ENCODE peak calls at places on chromosomes 16 and 17, in four cellular contexts. I is IMR-90, R is mesendoderm, P is H9. F is an unnamed sample.

GRCh38 chr16:1992475-1993292 is 2.9 kb downstream of the SYNGR3 start:
- DNase-seq in I (no peak), R (no peak), P (peak), F (no peak)

GRCh38 chr17:43578699-43579569 is 32.8 kb upstream of the ETV4 start:
- DNase-seq in I (peak), R (no peak), P (peak), F (no peak)

GRCh38 chr16:81485824-81486554 is 41.4 kb downstream of the CMIP start:
- DNase-seq in I (no peak), R (no peak), P (no peak), F (no peak)

GRCh38 chr16:2090819-2091721 is 43.3 kb downstream of the TSC2 start:
- DNase-seq in I (no peak), R (peak), P (peak), F (peak)

GRCh38 chr16:87552772-87553171 is 49.5 kb upstream of the JPH3 start:
- DNase-seq in I (no peak), R (peak), P (no peak), F (no peak)

GRCh38 chr17:82879241-82879640 is 39.4 kb upstream of the ZNF750 start:
- DNase-seq in I (no peak), R (no peak), P (no peak), F (no peak)

GRCh38 chr17:75864448-75864871 is 9.3 kb upstream of the WBP2 start:
- DNase-seq in I (peak), R (no peak), P (peak), F (no peak)

GRCh38 chr17:62792122-62792800 is 15.9 kb downstream of the MARCHF10 start:
- DNase-seq in I (peak), R (no peak), P (no peak), F (no peak)

GRCh38 chr17:76612465-76612864 is 26.8 kb upstream of the ST6GALNAC2 start:
- DNase-seq in I (no peak), R (no peak), P (no peak), F (no peak)

GRCh38 chr17:43825567-43825966 is 7.4 kb downstream of the MPP3 start:
- DNase-seq in I (no peak), R (no peak), P (no peak), F (no peak)

GRCh38 chr16:85982563-85982939 is 83.6 kb downstream of the IRF8 start:
- DNase-seq in I (no peak), R (no peak), P (no peak), F (no peak)

GRCh38 chr17:46770818-46771600 is 47.5 kb downstream of the WNT3 start:
- DNase-seq in I (peak), R (peak), P (peak), F (no peak)

GRCh38 chr16:70576431-70577255 is 53.0 kb downstream of the SF3B3 start:
- DNase-seq in I (peak), R (peak), P (no peak), F (no peak)

GRCh38 chr16:82011199-82011641 is at the start of gene SDR42E1:
- DNase-seq in I (no peak), R (peak), P (no peak), F (no peak)

GRCh38 chr16:56637814-56638750 is at the start of gene MT1A:
- DNase-seq in I (peak), R (peak), P (peak), F (no peak)

GRCh38 chr17:15261063-15261817 is 3.9 kb downstream of the PMP22 start:
- DNase-seq in I (peak), R (peak), P (peak), F (no peak)

GRCh38 chr16:75647138-75647491 is 350 bp downstream of the KARS1 start:
- DNase-seq in I (no peak), R (no peak), P (no peak), F (no peak)

GRCh38 chr16:52309761-52310416 is 237.1 kb downstream of the TOX3 start:
- DNase-seq in I (no peak), R (no peak), P (peak), F (no peak)

GRCh38 chr16:24309222-24309905 is 53.2 kb downstream of the CACNG3 start:
- DNase-seq in I (peak), R (no peak), P (no peak), F (no peak)

GRCh38 chr16:51276335-51276734 is 125.3 kb upstream of the SALL1 start:
- DNase-seq in I (no peak), R (no peak), P (no peak), F (no peak)

GRCh38 chr16:35798885-35799426 is 2339.5 kb downstream of the TP53TG3F start:
- DNase-seq in I (no peak), R (no peak), P (no peak), F (no peak)

GRCh38 chr16:67959520-67959919 is 8.9 kb downstream of the SLC12A4 start:
- DNase-seq in I (peak), R (no peak), P (no peak), F (no peak)

GRCh38 chr16:11471548-11471947 is 115.2 kb downstream of the LITAF start:
- DNase-seq in I (no peak), R (no peak), P (no peak), F (no peak)

GRCh38 chr16:9372934-9373890 is 281.8 kb downstream of the HAPSTR1 start:
- DNase-seq in I (no peak), R (peak), P (no peak), F (no peak)

GRCh38 chr17:19897901-19898300 is 30.2 kb upstream of the ULK2 start:
- DNase-seq in I (peak), R (peak), P (no peak), F (no peak)

GRCh38 chr17:18182978-18183333 is 672 bp upstream of the ALKBH5 start:
- DNase-seq in I (peak), R (no peak), P (no peak), F (peak)

GRCh38 chr16:7227193-7227825 is 105.3 kb upstream of the RBFOX1 start:
- DNase-seq in I (no peak), R (peak), P (peak), F (peak)

GRCh38 chr16:54425068-54425467 is 138.5 kb upstream of the IRX3 start:
- DNase-seq in I (no peak), R (no peak), P (no peak), F (no peak)

GRCh38 chr16:54422159-54422558 is 135.6 kb upstream of the IRX3 start:
- DNase-seq in I (no peak), R (no peak), P (no peak), F (no peak)

GRCh38 chr16:54421220-54421619 is 134.6 kb upstream of the IRX3 start:
- DNase-seq in I (no peak), R (no peak), P (no peak), F (no peak)

GRCh38 chr16:54424043-54424451 is 137.5 kb upstream of the IRX3 start:
- DNase-seq in I (no peak), R (no peak), P (no peak), F (no peak)

DNA sequence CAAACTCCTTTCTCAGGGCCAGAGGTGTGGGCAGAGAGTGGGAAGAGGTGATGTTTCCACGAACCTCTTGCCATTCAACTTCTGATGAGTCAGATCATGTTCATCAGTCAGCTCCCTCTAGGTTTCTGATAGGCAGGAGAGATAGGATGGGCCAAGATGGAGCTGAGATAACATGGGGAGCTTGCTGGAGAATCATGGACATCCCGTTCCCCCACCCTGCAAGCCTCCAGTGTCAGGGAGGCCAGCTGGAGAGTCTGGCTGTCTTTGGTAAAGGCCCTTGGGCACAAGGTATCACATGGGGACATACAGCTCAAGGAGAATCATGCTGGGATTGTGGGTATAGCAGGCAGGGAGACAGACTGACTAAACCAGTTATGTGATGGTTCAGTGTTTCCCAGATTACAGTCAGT is 136.0 kb upstream of the IRX3 start:
- DNase-seq in I (no peak), R (no peak), P (no peak), F (no peak)
- H3K56ac ChIP-seq in I (no peak), R (no peak), P (no peak), F (no peak)

GRCh38 chr17:57243171-57243622 is 13.1 kb upstream of the MSI2 start:
- DNase-seq in I (peak), R (peak), P (peak), F (peak)
- H2AK5ac ChIP-seq in I (no peak), R (no peak), P (no peak), F (no peak)

GRCh38 chr17:35903451-35903850 is 23.3 kb upstream of the CCL5 start:
- DNase-seq in I (no peak), R (no peak), P (no peak), F (no peak)
- H4K5ac ChIP-seq in I (no peak), R (no peak), P (no peak), F (no peak)

DNA sequence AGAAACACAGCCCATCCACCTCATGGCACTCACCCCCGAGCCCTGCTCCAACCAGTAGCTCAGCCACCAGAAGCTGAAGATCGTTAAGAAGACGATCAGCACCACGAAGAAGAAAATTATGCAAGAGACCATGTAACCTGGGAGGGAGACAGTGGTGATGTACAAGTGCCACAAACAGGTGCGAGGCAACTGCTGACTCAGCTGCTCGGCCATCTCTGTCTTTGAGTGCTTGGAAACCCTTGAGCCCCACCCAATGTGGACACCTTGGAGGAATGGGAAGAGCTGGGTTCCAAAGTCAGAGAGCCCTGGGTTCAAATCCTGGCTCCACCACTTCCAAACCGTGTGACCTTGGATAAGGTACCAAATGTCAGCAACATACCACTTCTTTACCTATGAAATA is 38.1 kb upstream of the ABCC12 start:
- DNase-seq in I (no peak), R (no peak), P (no peak), F (no peak)
- H3K56ac ChIP-seq in I (no peak), R (no peak), P (no peak), F (no peak)

F was measured in H1.